ENCODE peak calls at places on chromosomes 5 and 9, in ten cellular contexts. One of them, this sample, is unnamed.

GRCh38 chr9:98503867-98504800 is 204.6 kb downstream of the GABBR2 start:
- DNase-seq in spleen: no peak
- DNase-seq in GM12878: no peak
- DNase-seq in PC-3: no peak
- DNase-seq in RWPE1: no peak
- DNase-seq in lower lobe of right lung: no peak
- DNase-seq in left ventricle myocardium inferior: no peak
- DNase-seq in dorsolateral prefrontal cortex: no peak
- DNase-seq in ovary: no peak
- DNase-seq in fibroblast of mammary gland: no peak
- DNase-seq in this sample: no peak

GRCh38 chr5:159785639-159786038 is 130.6 kb upstream of the ADRA1B start:
- DNase-seq in lower lobe of right lung: no peak
- DNase-seq in fibroblast of mammary gland: peak
- DNase-seq in left ventricle myocardium inferior: no peak
- DNase-seq in PC-3: no peak
- DNase-seq in GM12878: no peak
- DNase-seq in RWPE1: no peak
- DNase-seq in dorsolateral prefrontal cortex: no peak
- DNase-seq in spleen: no peak
- DNase-seq in ovary: no peak
- DNase-seq in this sample: no peak

GRCh38 chr9:137470785-137471184 is 11.7 kb upstream of the NSMF start:
- DNase-seq in dorsolateral prefrontal cortex: no peak
- DNase-seq in ovary: no peak
- DNase-seq in spleen: peak
- DNase-seq in RWPE1: no peak
- DNase-seq in fibroblast of mammary gland: no peak
- DNase-seq in left ventricle myocardium inferior: no peak
- DNase-seq in GM12878: no peak
- DNase-seq in lower lobe of right lung: no peak
- DNase-seq in PC-3: no peak
- DNase-seq in this sample: no peak

GRCh38 chr5:112630246-112631009 is 107.3 kb upstream of the APC start:
- DNase-seq in spleen: no peak
- DNase-seq in left ventricle myocardium inferior: no peak
- DNase-seq in GM12878: no peak
- DNase-seq in dorsolateral prefrontal cortex: no peak
- DNase-seq in fibroblast of mammary gland: peak
- DNase-seq in RWPE1: peak
- DNase-seq in PC-3: peak
- DNase-seq in ovary: no peak
- DNase-seq in lower lobe of right lung: no peak
- DNase-seq in this sample: peak

GRCh38 chr9:13032585-13032984 is 246.9 kb downstream of the MPDZ start:
- DNase-seq in spleen: no peak
- DNase-seq in RWPE1: no peak
- DNase-seq in PC-3: no peak
- DNase-seq in left ventricle myocardium inferior: no peak
- DNase-seq in ovary: no peak
- DNase-seq in lower lobe of right lung: no peak
- DNase-seq in fibroblast of mammary gland: no peak
- DNase-seq in dorsolateral prefrontal cortex: no peak
- DNase-seq in GM12878: no peak
- DNase-seq in this sample: no peak

GRCh38 chr5:6745706-6746217 is 32.5 kb downstream of the TENT4A start:
- DNase-seq in fibroblast of mammary gland: peak
- DNase-seq in PC-3: peak
- DNase-seq in lower lobe of right lung: no peak
- DNase-seq in RWPE1: peak
- DNase-seq in GM12878: no peak
- DNase-seq in spleen: peak
- DNase-seq in left ventricle myocardium inferior: no peak
- DNase-seq in ovary: no peak
- DNase-seq in dorsolateral prefrontal cortex: no peak
- DNase-seq in this sample: peak

GRCh38 chr5:127933348-127933747 is 150.2 kb upstream of the SLC12A2 start:
- DNase-seq in PC-3: no peak
- DNase-seq in spleen: no peak
- DNase-seq in GM12878: no peak
- DNase-seq in dorsolateral prefrontal cortex: no peak
- DNase-seq in ovary: no peak
- DNase-seq in left ventricle myocardium inferior: no peak
- DNase-seq in RWPE1: no peak
- DNase-seq in fibroblast of mammary gland: no peak
- DNase-seq in lower lobe of right lung: no peak
- DNase-seq in this sample: no peak

GRCh38 chr9:97737429-97737828 is 40.3 kb upstream of the XPA start:
- DNase-seq in dorsolateral prefrontal cortex: peak
- DNase-seq in RWPE1: peak
- DNase-seq in PC-3: peak
- DNase-seq in GM12878: no peak
- DNase-seq in fibroblast of mammary gland: peak
- DNase-seq in ovary: no peak
- DNase-seq in spleen: no peak
- DNase-seq in lower lobe of right lung: no peak
- DNase-seq in left ventricle myocardium inferior: no peak
- DNase-seq in this sample: peak

GRCh38 chr5:147559725-147560124 is 49.9 kb upstream of the DPYSL3 start:
- DNase-seq in lower lobe of right lung: no peak
- DNase-seq in left ventricle myocardium inferior: no peak
- DNase-seq in spleen: no peak
- DNase-seq in ovary: no peak
- DNase-seq in fibroblast of mammary gland: no peak
- DNase-seq in GM12878: no peak
- DNase-seq in PC-3: no peak
- DNase-seq in RWPE1: no peak
- DNase-seq in dorsolateral prefrontal cortex: no peak
- DNase-seq in this sample: no peak

GRCh38 chr5:34587355-34588241 is 68.5 kb upstream of the RAI14 start:
- DNase-seq in spleen: no peak
- DNase-seq in ovary: no peak
- DNase-seq in lower lobe of right lung: no peak
- DNase-seq in RWPE1: no peak
- DNase-seq in dorsolateral prefrontal cortex: no peak
- DNase-seq in fibroblast of mammary gland: peak
- DNase-seq in PC-3: peak
- DNase-seq in GM12878: peak
- DNase-seq in left ventricle myocardium inferior: no peak
- DNase-seq in this sample: peak

GRCh38 chr5:73823508-73823925 is 197.5 kb downstream of the ARHGEF28 start:
- DNase-seq in ovary: no peak
- DNase-seq in spleen: no peak
- DNase-seq in GM12878: no peak
- DNase-seq in lower lobe of right lung: no peak
- DNase-seq in left ventricle myocardium inferior: no peak
- DNase-seq in PC-3: peak
- DNase-seq in RWPE1: no peak
- DNase-seq in dorsolateral prefrontal cortex: no peak
- DNase-seq in fibroblast of mammary gland: no peak
- DNase-seq in this sample: no peak

GRCh38 chr5:135308752-135309151 is 90.3 kb downstream of the MACROH2A1 start:
- DNase-seq in RWPE1: no peak
- DNase-seq in GM12878: no peak
- DNase-seq in spleen: no peak
- DNase-seq in PC-3: peak
- DNase-seq in ovary: no peak
- DNase-seq in left ventricle myocardium inferior: no peak
- DNase-seq in dorsolateral prefrontal cortex: no peak
- DNase-seq in lower lobe of right lung: no peak
- DNase-seq in fibroblast of mammary gland: peak
- DNase-seq in this sample: peak

GRCh38 chr9:99108131-99108530 is 3.2 kb downstream of the TGFBR1 start:
- DNase-seq in dorsolateral prefrontal cortex: no peak
- DNase-seq in PC-3: no peak
- DNase-seq in GM12878: no peak
- DNase-seq in fibroblast of mammary gland: no peak
- DNase-seq in ovary: no peak
- DNase-seq in spleen: no peak
- DNase-seq in left ventricle myocardium inferior: no peak
- DNase-seq in RWPE1: no peak
- DNase-seq in lower lobe of right lung: no peak
- DNase-seq in this sample: no peak

GRCh38 chr5:56501949-56502557 is 268.9 kb upstream of the ANKRD55 start:
- DNase-seq in left ventricle myocardium inferior: no peak
- DNase-seq in spleen: no peak
- DNase-seq in dorsolateral prefrontal cortex: no peak
- DNase-seq in ovary: no peak
- DNase-seq in lower lobe of right lung: no peak
- DNase-seq in GM12878: no peak
- DNase-seq in PC-3: no peak
- DNase-seq in RWPE1: no peak
- DNase-seq in fibroblast of mammary gland: no peak
- DNase-seq in this sample: no peak

GRCh38 chr9:10008101-10008799 is 604.6 kb downstream of the PTPRD start:
- DNase-seq in left ventricle myocardium inferior: no peak
- DNase-seq in PC-3: no peak
- DNase-seq in dorsolateral prefrontal cortex: no peak
- DNase-seq in RWPE1: no peak
- DNase-seq in GM12878: no peak
- DNase-seq in ovary: no peak
- DNase-seq in lower lobe of right lung: no peak
- DNase-seq in spleen: no peak
- DNase-seq in fibroblast of mammary gland: no peak
- DNase-seq in this sample: no peak

GRCh38 chr5:56640763-56641406 is 174.5 kb upstream of the MAP3K1 start:
- DNase-seq in ovary: no peak
- DNase-seq in PC-3: no peak
- DNase-seq in left ventricle myocardium inferior: peak
- DNase-seq in dorsolateral prefrontal cortex: no peak
- DNase-seq in fibroblast of mammary gland: no peak
- DNase-seq in GM12878: no peak
- DNase-seq in lower lobe of right lung: peak
- DNase-seq in spleen: peak
- DNase-seq in RWPE1: no peak
- DNase-seq in this sample: no peak

DNA sequence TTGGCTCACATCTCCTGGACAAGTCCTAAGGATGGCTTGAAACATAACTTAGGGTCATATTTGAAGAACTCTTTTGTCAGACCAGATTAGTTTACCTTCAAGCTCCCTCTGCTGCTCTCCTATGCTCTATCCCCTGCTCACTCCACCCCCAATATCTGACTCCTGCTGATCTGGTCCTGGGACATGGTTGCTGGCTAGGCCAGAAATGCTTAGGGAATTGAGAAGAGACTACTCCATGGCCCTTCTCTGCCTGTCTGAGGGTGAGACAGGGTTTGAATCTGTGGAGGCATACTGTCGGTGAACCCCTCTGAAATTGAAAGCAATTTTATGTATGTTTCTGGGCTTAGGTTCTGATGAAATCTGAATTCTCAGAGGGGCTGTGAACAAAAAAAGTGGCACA is 3.3 kb downstream of the OTULIN start:
- DNase-seq in PC-3: no peak
- DNase-seq in lower lobe of right lung: no peak
- DNase-seq in dorsolateral prefrontal cortex: no peak
- DNase-seq in fibroblast of mammary gland: no peak
- DNase-seq in GM12878: no peak
- DNase-seq in ovary: no peak
- DNase-seq in RWPE1: no peak
- DNase-seq in left ventricle myocardium inferior: no peak
- DNase-seq in spleen: no peak
- DNase-seq in this sample: no peak
- TF ChIP-seq CTCF in PC-3: no peak
- TF ChIP-seq CTCF in lower lobe of right lung: no peak
- TF ChIP-seq CTCF in dorsolateral prefrontal cortex: no peak
- TF ChIP-seq CTCF in fibroblast of mammary gland: no peak
- TF ChIP-seq CTCF in GM12878: no peak
- TF ChIP-seq CTCF in ovary: no peak
- TF ChIP-seq CTCF in RWPE1: no peak
- TF ChIP-seq CTCF in left ventricle myocardium inferior: no peak
- TF ChIP-seq CTCF in spleen: no peak
- TF ChIP-seq CTCF in this sample: no peak

GRCh38 chr5:171525086-171525485 is 105.6 kb downstream of the FGF18 start:
- DNase-seq in lower lobe of right lung: no peak
- DNase-seq in spleen: no peak
- DNase-seq in PC-3: no peak
- DNase-seq in dorsolateral prefrontal cortex: no peak
- DNase-seq in left ventricle myocardium inferior: no peak
- DNase-seq in ovary: peak
- DNase-seq in GM12878: no peak
- DNase-seq in fibroblast of mammary gland: no peak
- DNase-seq in RWPE1: no peak
- DNase-seq in this sample: no peak
- TF ChIP-seq CTCF in lower lobe of right lung: no peak
- TF ChIP-seq CTCF in spleen: no peak
- TF ChIP-seq CTCF in PC-3: no peak
- TF ChIP-seq CTCF in dorsolateral prefrontal cortex: no peak
- TF ChIP-seq CTCF in left ventricle myocardium inferior: no peak
- TF ChIP-seq CTCF in ovary: no peak
- TF ChIP-seq CTCF in GM12878: no peak
- TF ChIP-seq CTCF in fibroblast of mammary gland: no peak
- TF ChIP-seq CTCF in RWPE1: no peak
- TF ChIP-seq CTCF in this sample: no peak

GRCh38 chr9:104780796-104781395 is 17.0 kb downstream of the NIPSNAP3B start:
- DNase-seq in left ventricle myocardium inferior: no peak
- DNase-seq in dorsolateral prefrontal cortex: no peak
- DNase-seq in PC-3: peak
- DNase-seq in GM12878: no peak
- DNase-seq in lower lobe of right lung: no peak
- DNase-seq in RWPE1: peak
- DNase-seq in fibroblast of mammary gland: peak
- DNase-seq in spleen: no peak
- DNase-seq in ovary: no peak
- DNase-seq in this sample: peak
- TF ChIP-seq CTCF in left ventricle myocardium inferior: peak
- TF ChIP-seq CTCF in dorsolateral prefrontal cortex: peak
- TF ChIP-seq CTCF in PC-3: peak
- TF ChIP-seq CTCF in GM12878: peak
- TF ChIP-seq CTCF in lower lobe of right lung: peak
- TF ChIP-seq CTCF in RWPE1: peak
- TF ChIP-seq CTCF in fibroblast of mammary gland: peak
- TF ChIP-seq CTCF in spleen: no peak
- TF ChIP-seq CTCF in ovary: no peak
- TF ChIP-seq CTCF in this sample: peak

DNA sequence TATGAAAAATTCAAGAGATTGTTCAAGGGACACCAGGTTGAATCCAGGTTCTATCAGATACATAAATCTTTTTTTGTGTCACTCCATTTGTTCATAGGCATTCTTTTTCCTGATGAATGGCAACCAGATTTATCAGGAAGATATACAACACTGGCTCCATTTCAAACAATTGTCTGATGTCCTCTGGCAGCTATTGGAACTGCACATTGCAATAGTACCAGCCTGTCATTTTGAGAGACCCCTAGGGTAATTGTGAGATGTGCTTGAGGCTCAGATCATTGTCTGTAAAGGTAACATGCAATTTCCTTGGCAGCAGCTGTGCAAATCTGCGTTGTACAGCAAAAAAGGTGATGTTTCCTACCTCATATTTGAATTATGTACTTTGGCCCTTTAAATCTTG is 25.9 kb downstream of the KCTD16 start:
- DNase-seq in RWPE1: no peak
- DNase-seq in left ventricle myocardium inferior: no peak
- DNase-seq in PC-3: no peak
- DNase-seq in spleen: no peak
- DNase-seq in GM12878: no peak
- DNase-seq in fibroblast of mammary gland: no peak
- DNase-seq in lower lobe of right lung: no peak
- DNase-seq in ovary: no peak
- DNase-seq in dorsolateral prefrontal cortex: no peak
- DNase-seq in this sample: no peak
- TF ChIP-seq CTCF in RWPE1: no peak
- TF ChIP-seq CTCF in left ventricle myocardium inferior: no peak
- TF ChIP-seq CTCF in PC-3: no peak
- TF ChIP-seq CTCF in spleen: no peak
- TF ChIP-seq CTCF in GM12878: no peak
- TF ChIP-seq CTCF in fibroblast of mammary gland: no peak
- TF ChIP-seq CTCF in lower lobe of right lung: no peak
- TF ChIP-seq CTCF in ovary: no peak
- TF ChIP-seq CTCF in dorsolateral prefrontal cortex: no peak
- TF ChIP-seq CTCF in this sample: peak

This sample was measured in MCF 10A.